ENCODE peak calls at places on chromosomes 3 and 15, in six cellular contexts. K, T, D, F, Q and R are unnamed samples.

GRCh38 chr3:22228705-22229104 is 477.7 kb upstream of the ZNF385D start:
- DNase-seq in K (no peak), T (no peak), D (no peak), F (no peak), Q (no peak), R (no peak)

GRCh38 chr15:43483306-43484128 is 9.4 kb downstream of the TP53BP1 start:
- DNase-seq in K (no peak), T (peak), D (no peak), F (no peak), Q (no peak), R (peak)

GRCh38 chr15:73237910-73238309 is 130.8 kb downstream of the HCN4 start:
- DNase-seq in K (no peak), T (no peak), D (no peak), F (no peak), Q (no peak), R (no peak)

GRCh38 chr15:51576911-51577500 is 45.6 kb downstream of the DMXL2 start:
- DNase-seq in K (peak), T (no peak), D (no peak), F (no peak), Q (no peak), R (no peak)

GRCh38 chr3:142523921-142524566 is 54.5 kb downstream of the ATR start:
- DNase-seq in K (no peak), T (peak), D (no peak), F (no peak), Q (no peak), R (no peak)

GRCh38 chr3:48411041-48411588 is 18.8 kb downstream of the PLXNB1 start:
- DNase-seq in K (no peak), T (no peak), D (no peak), F (no peak), Q (no peak), R (no peak)

GRCh38 chr15:78640527-78640839 is 527 bp downstream of the CHRNB4 start:
- DNase-seq in K (no peak), T (no peak), D (no peak), F (no peak), Q (no peak), R (no peak)

GRCh38 chr3:107271787-107272387 is 105.4 kb upstream of the CCDC54 start:
- DNase-seq in K (no peak), T (peak), D (peak), F (peak), Q (no peak), R (peak)

GRCh38 chr3:48118322-48118721 is 69.9 kb downstream of the CDC25A start:
- DNase-seq in K (no peak), T (no peak), D (no peak), F (peak), Q (no peak), R (no peak)

GRCh38 chr3:187165144-187165543 is 25.8 kb upstream of the RPL39L start:
- DNase-seq in K (no peak), T (peak), D (peak), F (peak), Q (peak), R (peak)

GRCh38 chr15:39624806-39625205 is 43.9 kb downstream of the THBS1 start:
- DNase-seq in K (peak), T (no peak), D (peak), F (peak), Q (peak), R (no peak)

GRCh38 chr15:67076147-67076843 is 10.9 kb downstream of the SMAD3 start:
- DNase-seq in K (no peak), T (no peak), D (no peak), F (peak), Q (peak), R (no peak)

GRCh38 chr3:159548675-159549335 is 439.8 kb upstream of the IL12A start:
- DNase-seq in K (no peak), T (no peak), D (peak), F (no peak), Q (no peak), R (no peak)

GRCh38 chr15:35545316-35545824 is 595 bp downstream of the DPH6 start:
- DNase-seq in K (no peak), T (peak), D (peak), F (peak), Q (peak), R (peak)

GRCh38 chr3:170603770-170604510 is 18.1 kb upstream of the SLC7A14 start:
- DNase-seq in K (no peak), T (no peak), D (peak), F (no peak), Q (no peak), R (no peak)

GRCh38 chr3:12557472-12558105 is 702 bp downstream of the MKRN2 start:
- DNase-seq in K (no peak), T (peak), D (no peak), F (no peak), Q (no peak), R (peak)

GRCh38 chr3:187243933-187244564 is 46.8 kb downstream of the RTP1 start:
- DNase-seq in K (no peak), T (no peak), D (no peak), F (no peak), Q (no peak), R (no peak)

GRCh38 chr3:9878700-9879099 is 1.4 kb downstream of the CIDEC start:
- DNase-seq in K (no peak), T (no peak), D (no peak), F (no peak), Q (no peak), R (no peak)

GRCh38 chr3:170232266-170232665 is 10.0 kb downstream of the PRKCI start:
- DNase-seq in K (no peak), T (no peak), D (no peak), F (no peak), Q (no peak), R (no peak)

GRCh38 chr15:42584031-42584765 is 8.8 kb downstream of the STARD9 start:
- DNase-seq in K (no peak), T (peak), D (no peak), F (no peak), Q (peak), R (no peak)

GRCh38 chr3:171824824-171825221 is 14.5 kb upstream of the PLD1 start:
- DNase-seq in K (no peak), T (peak), D (no peak), F (no peak), Q (no peak), R (no peak)

GRCh38 chr3:138950006-138950644 is 3.1 kb downstream of the FOXL2NB start:
- DNase-seq in K (no peak), T (peak), D (no peak), F (no peak), Q (peak), R (peak)

GRCh38 chr3:64149886-64150285 is 75.4 kb downstream of the PRICKLE2 start:
- DNase-seq in K (no peak), T (peak), D (no peak), F (no peak), Q (no peak), R (no peak)

GRCh38 chr15:100665570-100665969 is 63.2 kb downstream of the ASB7 start:
- DNase-seq in K (no peak), T (no peak), D (no peak), F (no peak), Q (no peak), R (no peak)

GRCh38 chr3:51221959-51222358 is 163.1 kb upstream of the MANF start:
- DNase-seq in K (no peak), T (no peak), D (no peak), F (no peak), Q (no peak), R (no peak)

GRCh38 chr3:107740992-107741896 is 218.5 kb downstream of the BBX start:
- DNase-seq in K (no peak), T (peak), D (no peak), F (no peak), Q (no peak), R (no peak)

GRCh38 chr3:130892759-130893239 is 1.1 kb upstream of the ATP2C1 start:
- DNase-seq in K (no peak), T (peak), D (peak), F (peak), Q (peak), R (peak)

GRCh38 chr3:139280027-139280671 is 63.7 kb upstream of the MRPS22 start:
- DNase-seq in K (no peak), T (no peak), D (no peak), F (no peak), Q (no peak), R (no peak)

GRCh38 chr15:33313491-33313890 is 2.7 kb downstream of the RYR3 start:
- DNase-seq in K (no peak), T (no peak), D (no peak), F (no peak), Q (no peak), R (no peak)